ENCODE peak calls at places on chromosomes 5 and 9, in nine cellular contexts. Z, H, R, F, Y, J, A, W and P are unnamed samples.

GRCh38 chr9:108001219-108001618 is 511.6 kb upstream of the KLF4 start:
- DNase-seq in Y (no peak), F (no peak), A (no peak), Z (no peak), R (no peak), J (no peak), W (no peak), H (no peak), P (no peak)

GRCh38 chr5:151772868-151773561 is 1.3 kb downstream of the G3BP1 start:
- DNase-seq in H (no peak), Y (no peak), R (no peak), J (no peak), A (no peak), W (no peak), Z (no peak), F (no peak), P (no peak)

GRCh38 chr9:131257266-131258025 is 18.9 kb downstream of the FAM78A start:
- DNase-seq in Y (no peak), R (no peak), F (no peak), W (no peak), A (no peak), J (no peak), H (peak), Z (no peak), P (no peak)

GRCh38 chr5:141982626-141983025 is 13.7 kb downstream of the RNF14 start:
- DNase-seq in A (no peak), H (no peak), Y (no peak), R (no peak), F (no peak), J (no peak), W (no peak), Z (no peak), P (no peak)

GRCh38 chr5:82044015-82044414 is 72.2 kb downstream of the ATG10 start:
- DNase-seq in F (no peak), Z (no peak), H (no peak), Y (no peak), J (no peak), R (no peak), W (no peak), A (no peak), P (no peak)

GRCh38 chr5:175816348-175816747 is 55.0 kb upstream of the CPLX2 start:
- DNase-seq in A (no peak), R (no peak), W (no peak), F (peak), Y (no peak), J (no peak), H (no peak), Z (no peak), P (no peak)

GRCh38 chr9:27535701-27536118 is 6.1 kb upstream of the MOB3B start:
- DNase-seq in F (no peak), A (no peak), R (no peak), J (peak), W (peak), Z (no peak), Y (no peak), H (no peak), P (no peak)

GRCh38 chr9:33185858-33186257 is 18.7 kb upstream of the B4GALT1 start:
- DNase-seq in R (no peak), H (no peak), Y (no peak), A (no peak), J (no peak), Z (no peak), W (peak), F (no peak), P (no peak)

GRCh38 chr9:18721267-18722079 is 247.5 kb downstream of the ADAMTSL1 start:
- DNase-seq in F (no peak), W (no peak), R (no peak), J (no peak), Z (no peak), A (no peak), Y (no peak), H (no peak), P (no peak)

GRCh38 chr9:87676976-87677775 is 48.7 kb upstream of the CTSL start:
- DNase-seq in W (no peak), Y (peak), A (no peak), J (no peak), H (no peak), Z (no peak), F (no peak), R (no peak), P (no peak)

GRCh38 chr9:105114956-105115728 is 129.3 kb upstream of the SLC44A1 start:
- DNase-seq in F (no peak), Z (no peak), J (peak), Y (peak), H (peak), A (no peak), W (no peak), R (no peak), P (no peak)

GRCh38 chr5:171315925-171316257 is 6.8 kb downstream of the TLX3 start:
- DNase-seq in Z (no peak), R (no peak), Y (no peak), W (no peak), J (no peak), F (no peak), A (no peak), H (no peak), P (no peak)

GRCh38 chr5:53350991-53351770 is 129.2 kb upstream of the FST start:
- DNase-seq in Z (no peak), W (no peak), R (no peak), A (no peak), F (no peak), H (no peak), Y (no peak), J (no peak), P (no peak)

GRCh38 chr5:51378061-51378409 is 5.2 kb upstream of the ISL1 start:
- DNase-seq in W (no peak), H (no peak), Y (no peak), F (no peak), J (no peak), R (no peak), Z (no peak), A (no peak), P (no peak)

GRCh38 chr5:51376504-51376903 is 6.7 kb upstream of the ISL1 start:
- DNase-seq in R (no peak), W (peak), H (no peak), Y (no peak), J (no peak), F (no peak), A (no peak), Z (no peak), P (no peak)

GRCh38 chr5:51378415-51378777 is 4.9 kb upstream of the ISL1 start:
- DNase-seq in F (no peak), J (no peak), W (peak), Y (no peak), H (no peak), A (no peak), R (no peak), Z (no peak), P (no peak)

GRCh38 chr5:51378778-51379652 is 4.2 kb upstream of the ISL1 start:
- DNase-seq in A (no peak), J (no peak), R (no peak), H (no peak), Y (no peak), F (no peak), Z (peak), W (peak), P (no peak)

DNA sequence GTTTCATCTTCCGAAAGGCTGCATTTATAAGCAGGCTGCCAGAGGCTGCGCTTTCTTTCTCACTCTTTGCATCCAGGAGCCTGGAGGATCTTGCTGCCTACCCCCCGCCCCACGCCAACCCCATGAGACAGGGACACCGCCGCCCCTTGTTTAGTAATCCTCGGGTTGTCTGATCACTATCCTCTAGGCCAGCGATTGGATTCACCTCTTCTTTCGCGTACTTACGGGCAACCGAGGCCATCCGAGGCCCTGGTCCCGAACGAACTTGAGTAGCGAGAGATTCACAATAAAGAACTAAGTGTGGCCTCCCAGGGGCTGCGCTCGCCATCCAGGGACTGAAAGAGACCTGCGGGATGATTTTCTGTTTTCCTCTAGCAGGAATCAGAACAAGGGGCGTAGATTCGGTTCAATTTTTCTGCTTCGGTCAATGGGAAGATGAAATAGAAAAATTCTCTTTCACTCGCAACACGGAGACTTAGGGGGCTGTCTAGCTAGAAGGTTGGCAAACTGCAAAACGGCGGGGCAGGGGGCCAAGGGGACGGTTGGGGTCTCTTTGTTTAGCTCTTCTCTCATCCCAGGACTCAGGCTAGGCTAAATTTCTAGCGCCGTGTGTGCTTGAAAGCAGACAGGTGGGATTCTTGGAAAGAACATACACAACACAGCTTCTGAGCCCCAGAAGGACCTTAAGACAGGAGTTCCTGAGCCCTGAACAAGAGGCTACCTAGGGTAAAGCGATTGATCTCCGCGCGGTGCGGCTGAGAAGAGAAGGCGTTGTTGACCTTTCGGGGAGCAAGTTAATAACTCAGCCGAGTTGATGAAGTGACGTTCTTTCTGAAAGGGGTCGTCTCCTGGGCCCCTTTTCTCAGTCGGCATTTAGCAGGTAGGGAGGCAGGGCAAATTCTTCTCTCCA is 5.8 kb upstream of the ISL1 start:
- DNase-seq in J (no peak), Z (no peak), W (peak), Y (no peak), R (no peak), A (no peak), F (no peak), H (no peak), P (no peak)
- H3K4me3 ChIP-seq in J (no peak), Z (no peak), W (peak), Y (no peak), R (no peak), A (no peak), F (no peak), H (no peak), P (no peak)

DNA sequence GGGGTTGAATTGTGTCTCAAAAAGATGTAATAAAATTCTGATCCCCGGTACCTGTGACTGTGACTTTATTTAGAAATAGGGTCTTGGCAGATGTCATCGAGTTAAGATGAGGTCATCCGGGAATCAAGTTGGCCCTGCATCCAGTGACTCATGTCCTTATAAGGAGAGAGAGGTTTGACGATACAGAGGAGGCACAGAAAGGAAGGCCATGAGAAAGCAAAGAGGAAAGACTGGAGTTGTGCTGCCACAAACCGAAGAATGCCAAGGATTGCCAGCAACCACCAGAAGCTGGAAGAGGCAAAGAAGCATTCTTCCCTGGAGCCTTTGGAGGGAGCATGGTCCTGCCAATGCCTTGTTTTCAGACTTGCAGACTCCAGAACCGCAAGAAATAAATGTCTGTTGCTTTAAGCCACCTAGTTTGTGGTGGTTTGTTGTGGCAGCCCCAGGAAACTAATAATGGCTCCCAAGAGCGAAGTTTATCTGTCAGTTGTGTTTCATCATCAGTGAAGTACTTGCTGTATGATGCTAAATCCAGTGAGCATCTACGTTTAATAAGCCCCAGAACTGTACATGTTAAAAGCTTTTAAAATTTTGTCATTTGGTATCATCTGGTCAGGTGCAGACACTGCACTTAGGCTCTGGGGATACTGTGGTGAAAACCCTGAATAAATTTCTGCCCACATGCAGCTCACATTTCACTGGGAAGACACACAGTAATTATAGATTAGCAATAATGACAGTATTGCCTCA is 114.8 kb downstream of the TLE4 start:
- DNase-seq in H (no peak), Y (no peak), W (no peak), J (no peak), A (no peak), F (no peak), Z (peak), R (peak), P (peak)
- TF ChIP-seq CTCF in H (no peak), Y (no peak), W (no peak), J (no peak), A (no peak), F (no peak), Z (peak), R (no peak), P (no peak)

GRCh38 chr9:694499-695154 is 146.9 kb upstream of the DMRT1 start:
- DNase-seq in J (no peak), W (peak), Y (no peak), F (no peak), H (no peak), R (peak), Z (no peak), A (no peak), P (peak)
- H3K4me3 ChIP-seq in J (no peak), W (no peak), Y (peak), F (no peak), H (peak), R (peak), Z (peak), A (no peak), P (peak)

GRCh38 chr9:2241875-2242741 is 227.0 kb downstream of the SMARCA2 start:
- DNase-seq in A (peak), H (peak), Y (peak), J (peak), R (peak), W (peak), Z (peak), F (peak), P (peak)
- TF ChIP-seq CTCF in A (no peak), H (no peak), Y (no peak), J (no peak), R (no peak), W (peak), Z (no peak), F (peak), P (no peak)

GRCh38 chr9:95771556-95772280 is 103.8 kb upstream of the ERCC6L2 start:
- DNase-seq in Z (peak), H (no peak), Y (peak), R (no peak), W (peak), A (no peak), F (peak), J (no peak), P (no peak)
- H3K4me3 ChIP-seq in Z (no peak), H (no peak), Y (peak), R (no peak), W (peak), A (no peak), F (peak), J (no peak), P (no peak)